ENCODE peak calls at places on chromosomes 12 and 14, in four cellular contexts. F is CD8-positive, alpha-beta T cell; G is AG04449; A is glutamatergic neuron. T is an unnamed sample.

GRCh38 chr14:63224196-63224595 is 20.0 kb downstream of the RHOJ start:
- DNase-seq in F (no peak), G (no peak), A (peak; percentile 23), T (no peak)

GRCh38 chr14:45559626-45560025 is 306.6 kb upstream of the MIS18BP1 start:
- DNase-seq in F (no peak), G (no peak), A (no peak), T (no peak)

GRCh38 chr12:15546102-15546701 is 223.9 kb downstream of the PTPRO start:
- DNase-seq in F (no peak), G (no peak), A (no peak), T (no peak)

GRCh38 chr12:65501093-65501621 is 222.7 kb downstream of the MSRB3 start:
- DNase-seq in F (no peak), G (no peak), A (no peak), T (no peak)

GRCh38 chr14:100102156-100102785 is 37.0 kb downstream of the EVL start:
- DNase-seq in F (no peak), G (no peak), A (no peak), T (no peak)

GRCh38 chr12:131850856-131851559 is 22.8 kb downstream of the MMP17 start:
- DNase-seq in F (no peak), G (no peak), A (no peak), T (no peak)

GRCh38 chr14:71855399-71856036 is 76.7 kb upstream of the RGS6 start:
- DNase-seq in F (peak; percentile 58), G (peak; percentile 4), A (peak; percentile 88), T (peak; percentile 79)

GRCh38 chr12:100743060-100743459 is 51.5 kb upstream of the ANO4 start:
- DNase-seq in F (no peak), G (no peak), A (no peak), T (no peak)

GRCh38 chr12:119296535-119296934 is 38.0 kb upstream of the CCDC60 start:
- DNase-seq in F (no peak), G (no peak), A (no peak), T (no peak)

GRCh38 chr12:69585189-69586062 is at the start of gene CCT2:
- DNase-seq in F (peak; percentile 96), G (peak; percentile 52), A (peak; percentile 97), T (peak; percentile 97)

DNA sequence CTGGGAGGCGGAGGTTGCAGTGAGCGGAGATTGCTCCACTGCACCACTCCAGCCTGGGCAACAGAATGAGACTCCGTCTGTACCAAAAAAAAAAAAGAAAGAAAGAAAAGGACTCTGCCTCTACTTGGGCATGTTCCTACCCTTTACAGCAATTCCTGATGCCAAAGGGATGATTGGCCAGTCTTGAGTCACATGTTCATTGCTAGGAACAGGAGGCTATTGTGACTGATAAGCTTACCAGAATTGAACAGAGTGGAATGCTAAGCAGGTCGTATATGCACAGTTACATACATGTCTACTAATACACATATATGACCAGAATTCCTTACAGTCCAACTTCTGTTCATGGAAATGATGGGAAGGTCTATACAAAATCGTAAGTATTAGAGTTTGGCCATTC is 34.3 kb downstream of the KLHDC1 start:
- DNase-seq in F (no peak), G (no peak), A (no peak), T (no peak)
- TF ChIP-seq CTCF in F (no peak), G (no peak), A (no peak), T (no peak)

DNA sequence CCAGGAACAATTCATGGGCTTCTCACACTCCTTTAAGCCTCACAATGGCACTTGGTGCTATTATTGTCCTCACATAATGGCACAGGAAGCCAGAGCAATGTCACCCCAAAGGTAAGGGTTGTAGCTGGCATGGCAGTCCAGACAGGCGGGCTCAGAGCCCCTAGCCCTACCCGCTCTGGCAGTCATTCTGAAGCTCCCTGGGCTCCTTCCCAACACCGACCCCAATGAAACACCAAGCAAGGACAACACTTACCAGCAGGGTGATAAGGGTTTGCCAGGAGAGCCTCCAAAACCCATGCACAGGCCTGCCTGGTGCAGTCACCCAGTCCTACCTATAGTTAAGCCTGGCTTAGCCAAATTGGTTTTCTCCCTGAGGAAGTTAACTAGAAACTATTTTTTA is 30.8 kb downstream of the MAX start:
- DNase-seq in F (no peak), G (no peak), A (no peak), T (no peak)
- TF ChIP-seq CTCF in F (no peak), G (no peak), A (no peak), T (no peak)

GRCh38 chr12:3261782-3262359 is 184.7 kb downstream of the TSPAN9 start:
- DNase-seq in F (no peak), G (no peak), A (no peak), T (no peak)
- TF ChIP-seq CTCF in F (no peak), G (no peak), A (peak; percentile 27), T (peak; percentile 22)

GRCh38 chr12:51971679-51972423 is 20.4 kb downstream of the ACVR1B start:
- DNase-seq in F (no peak), G (no peak), A (no peak), T (no peak)

GRCh38 chr12:51972424-51972812 is 20.9 kb downstream of the ACVR1B start:
- DNase-seq in F (no peak), G (no peak), A (no peak), T (no peak)

GRCh38 chr12:51969643-51970042 is 18.1 kb downstream of the ACVR1B start:
- DNase-seq in F (no peak), G (no peak), A (no peak), T (no peak)

GRCh38 chr12:51972849-51973273 is 21.4 kb downstream of the ACVR1B start:
- DNase-seq in F (peak; percentile 64), G (no peak), A (no peak), T (no peak)

DNA sequence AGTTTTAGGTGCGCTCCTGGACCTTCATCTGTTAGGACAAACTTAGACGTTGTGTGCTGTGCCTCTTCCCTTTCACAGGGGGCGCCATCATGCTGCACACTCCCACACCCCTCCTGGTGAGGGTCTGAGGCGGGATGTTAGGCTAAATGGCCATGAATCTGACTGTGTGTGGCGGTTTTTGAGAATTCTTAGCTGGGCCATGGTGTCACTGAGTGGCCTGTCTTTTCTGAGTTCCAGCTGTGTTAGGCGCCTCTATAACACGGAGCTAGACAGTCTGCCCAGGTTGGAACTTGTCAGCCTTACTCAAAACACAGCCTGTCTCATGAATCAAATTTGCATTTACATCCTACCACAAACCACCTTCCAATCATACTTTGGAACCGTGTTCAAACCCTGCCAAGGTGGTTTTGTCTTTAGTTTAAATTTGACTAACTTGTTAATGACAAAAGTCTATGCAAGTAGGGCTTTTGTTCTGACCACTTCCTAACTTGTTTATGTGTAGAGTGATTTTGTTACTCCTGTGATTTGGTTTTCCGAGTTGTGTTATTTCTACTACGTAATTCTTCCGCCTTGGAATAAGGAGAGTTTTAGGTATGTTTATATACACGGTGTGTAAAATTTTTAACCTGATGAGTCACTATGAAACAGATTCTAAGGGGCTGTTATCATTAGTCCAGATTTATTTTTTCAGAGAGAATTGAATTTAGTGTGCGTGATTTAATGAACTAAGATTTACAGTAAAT is 19.6 kb downstream of the ACVR1B start:
- DNase-seq in F (peak; percentile 57), G (no peak), A (peak; percentile 35), T (peak; percentile 46)
- TF ChIP-seq CTCF in F (peak; percentile 54), G (peak; percentile 61), A (peak; percentile 70), T (peak; percentile 71)

GRCh38 chr12:95943231-95943842 is at the start of gene AMDHD1:
- DNase-seq in F (peak; percentile 80), G (no peak), A (peak; percentile 80), T (peak; percentile 72)
- TF ChIP-seq CTCF in F (no peak), G (peak; percentile 48), A (peak; percentile 27), T (no peak)

GRCh38 chr14:75884198-75884611 is 97.6 kb downstream of the TGFB3 start:
- DNase-seq in F (no peak), G (peak; percentile 78), A (no peak), T (peak; percentile 8)
- TF ChIP-seq CTCF in F (no peak), G (no peak), A (peak; percentile 53), T (peak; percentile 56)